ENCODE peak calls at places on chromosomes 2 and 18, in four cellular contexts. Y is A549, S is K562, B is HepG2. T is an unnamed sample.

GRCh38 chr2:241508240-241508509 is 209 bp downstream of the STK25 start:
- DNase-seq in Y (no peak), S (no peak), B (no peak), T (no peak)

GRCh38 chr2:148730085-148730484 is 85.5 kb downstream of the EPC2 start:
- DNase-seq in S (no peak), B (no peak), Y (no peak), T (no peak)

GRCh38 chr2:125037135-125037653 is 1012.1 kb downstream of the CNTNAP5 start:
- DNase-seq in Y (no peak), S (no peak), B (no peak), T (no peak)

GRCh38 chr2:65429799-65430514 is 2.4 kb downstream of the SPRED2 start:
- DNase-seq in B (no peak), S (no peak), Y (no peak), T (no peak)

GRCh38 chr2:9720352-9721093 is 89.7 kb upstream of the YWHAQ start:
- DNase-seq in B (no peak), Y (no peak), S (no peak), T (no peak)

GRCh38 chr18:57833441-57834101 is 30.5 kb upstream of the ATP8B1 start:
- DNase-seq in S (peak), B (peak), Y (no peak), T (no peak)

GRCh38 chr2:182730486-182730885 is 14.4 kb downstream of the DNAJC10 start:
- DNase-seq in Y (no peak), B (no peak), S (no peak), T (no peak)

GRCh38 chr2:238053195-238053776 is 7.5 kb upstream of the SCLY start:
- DNase-seq in B (no peak), Y (no peak), S (peak), T (no peak)

GRCh38 chr18:61992285-61992684 is 99.5 kb upstream of the RNF152 start:
- DNase-seq in Y (no peak), B (peak), S (no peak), T (no peak)

GRCh38 chr2:241853651-241854341 is 4.9 kb downstream of the PDCD1 start:
- DNase-seq in Y (no peak), B (no peak), S (no peak), T (no peak)

GRCh38 chr2:231386446-231386845 is 9.1 kb upstream of the B3GNT7 start:
- DNase-seq in Y (no peak), S (no peak), B (no peak), T (no peak)

GRCh38 chr18:79503406-79503805 is 107.7 kb downstream of the NFATC1 start:
- DNase-seq in B (no peak), Y (no peak), S (no peak), T (no peak)

GRCh38 chr2:45781464-45781811 is 130.0 kb downstream of the PRKCE start:
- DNase-seq in B (no peak), Y (no peak), S (no peak), T (no peak)

GRCh38 chr18:2425426-2426317 is 145.6 kb downstream of the METTL4 start:
- DNase-seq in Y (no peak), B (no peak), S (no peak), T (no peak)

GRCh38 chr18:55251186-55251995 is 292.1 kb upstream of the CCDC68 start:
- DNase-seq in B (no peak), Y (no peak), S (no peak), T (no peak)

GRCh38 chr2:108354171-108354570 is 23.6 kb upstream of the SULT1C4 start:
- DNase-seq in Y (no peak), S (no peak), B (no peak), T (no peak)

GRCh38 chr2:110101280-110101844 is 14.3 kb downstream of the MALL start:
- DNase-seq in B (peak), S (peak), Y (peak), T (peak)
- TF ChIP-seq RNF2 in B (no peak), S (no peak), Y (no peak), T (no peak)

GRCh38 chr18:76757925-76758324 is 64.4 kb upstream of the ZNF236 start:
- DNase-seq in B (no peak), S (no peak), Y (no peak), T (no peak)

GRCh38 chr18:76759056-76759455 is 63.3 kb upstream of the ZNF236 start:
- DNase-seq in B (no peak), Y (no peak), S (no peak), T (no peak)

GRCh38 chr18:76757343-76757742 is 65.0 kb upstream of the ZNF236 start:
- DNase-seq in Y (no peak), S (no peak), B (no peak), T (no peak)

GRCh38 chr18:76754381-76754780 is 68.0 kb upstream of the ZNF236 start:
- DNase-seq in Y (no peak), S (no peak), B (peak), T (no peak)

GRCh38 chr18:76756491-76757288 is 65.7 kb upstream of the ZNF236 start:
- DNase-seq in B (peak), S (peak), Y (no peak), T (no peak)
- TF ChIP-seq RNF2 in B (no peak), S (no peak), Y (no peak), T (no peak)

DNA sequence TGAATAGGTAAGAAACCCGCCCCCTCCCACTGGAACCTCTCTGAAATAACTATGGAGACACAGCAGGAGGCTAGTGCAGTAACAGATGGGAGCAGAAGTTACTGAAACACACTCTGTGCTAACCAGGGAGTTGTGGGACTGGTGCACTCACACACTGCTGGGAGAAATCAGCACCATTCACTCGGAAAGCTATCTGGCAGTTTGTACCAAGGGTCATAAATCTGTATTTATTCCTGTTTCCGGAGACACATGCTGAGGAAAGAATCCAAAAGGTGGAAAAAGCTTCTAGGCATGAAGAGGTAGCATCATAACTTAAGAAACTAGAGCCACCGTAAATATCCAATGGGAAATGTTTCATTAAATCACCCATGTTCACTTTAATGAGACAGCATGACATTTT is 39.9 kb downstream of the TGFA start:
- DNase-seq in Y (no peak), S (no peak), B (no peak), T (no peak)
- TF ChIP-seq RNF2 in Y (no peak), S (no peak), B (no peak), T (no peak)

DNA sequence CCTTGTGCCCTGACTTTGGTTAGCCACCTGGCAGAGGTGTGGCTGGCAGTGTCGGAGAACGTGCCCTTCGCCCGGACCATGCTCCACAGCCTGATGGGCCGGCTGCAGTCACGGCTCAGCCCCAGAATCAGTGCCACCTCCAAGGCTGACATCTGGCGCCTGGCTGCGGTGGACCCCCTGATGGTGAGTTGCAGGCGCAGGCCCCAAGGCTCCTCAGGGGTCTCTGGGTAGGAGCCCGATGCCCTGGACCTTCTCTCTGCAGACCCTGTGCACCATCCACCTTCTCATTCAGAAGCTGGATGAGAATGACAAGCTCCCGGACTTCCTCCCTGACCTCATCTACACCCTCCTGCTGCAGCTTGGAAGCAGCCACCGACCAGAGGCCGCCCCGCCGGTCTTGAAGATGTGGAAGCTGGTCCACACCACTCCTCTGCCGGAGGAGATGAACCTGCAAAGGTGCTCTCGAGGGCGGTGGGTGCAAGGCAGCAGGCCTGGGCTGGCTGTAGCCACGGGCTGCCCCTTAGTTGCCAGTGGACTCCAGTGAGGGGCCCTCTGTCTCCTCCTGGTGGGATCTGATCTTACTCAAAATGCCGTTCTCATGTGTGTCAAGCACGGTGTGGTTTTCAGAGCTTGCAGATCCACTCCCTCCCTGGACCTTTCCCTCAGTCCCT is 32.1 kb downstream of the HJURP start:
- DNase-seq in B (no peak), S (no peak), Y (no peak), T (no peak)
- TF ChIP-seq RNF2 in B (no peak), S (no peak), Y (no peak), T (no peak)

DNA sequence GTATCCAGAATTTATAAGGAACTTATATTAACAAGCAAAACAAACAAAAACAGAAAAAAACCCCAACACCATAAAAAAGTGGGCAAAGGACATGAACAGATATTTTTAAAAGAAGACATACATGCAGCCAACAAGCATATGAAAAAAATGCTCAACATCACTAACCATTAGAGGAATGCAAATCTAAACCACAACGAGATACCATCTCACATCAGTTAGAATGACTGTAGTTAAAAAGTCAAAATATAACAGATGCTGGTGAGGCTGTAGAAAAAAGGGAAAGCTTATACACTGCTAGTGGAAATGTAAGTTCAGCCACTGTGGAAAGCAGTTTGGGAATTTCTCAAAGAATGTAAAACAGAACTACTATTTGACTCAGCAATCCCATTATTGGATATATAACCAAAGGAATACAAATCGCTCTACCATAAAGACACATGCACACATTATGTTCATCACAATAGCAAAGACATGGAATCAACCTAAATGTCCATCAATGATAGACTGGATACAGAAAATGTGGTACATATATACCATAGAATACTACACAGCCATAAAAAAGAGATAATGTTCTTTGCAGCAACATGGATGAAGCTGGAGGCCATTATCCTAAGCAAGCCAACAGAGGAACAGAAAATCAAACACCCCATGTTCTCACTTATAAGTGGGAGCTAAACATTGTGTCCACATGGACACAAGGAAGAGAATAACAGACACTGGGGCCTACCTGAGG is 25.3 kb downstream of the PREPL start:
- DNase-seq in Y (no peak), S (no peak), B (no peak), T (no peak)
- TF ChIP-seq RNF2 in Y (no peak), S (no peak), B (no peak), T (no peak)

GRCh38 chr2:106127282-106127771 is 66.8 kb downstream of the UXS1 start:
- DNase-seq in S (no peak), Y (no peak), B (peak), T (no peak)
- TF ChIP-seq RNF2 in S (no peak), Y (no peak), B (no peak), T (no peak)

GRCh38 chr2:212728717-212729116 is 190.1 kb upstream of the ERBB4 start:
- DNase-seq in S (no peak), Y (no peak), B (no peak), T (no peak)

GRCh38 chr2:212723226-212723625 is 184.6 kb upstream of the ERBB4 start:
- DNase-seq in S (no peak), Y (no peak), B (no peak), T (no peak)

GRCh38 chr2:212725180-212725579 is 186.6 kb upstream of the ERBB4 start:
- DNase-seq in B (no peak), Y (no peak), S (no peak), T (no peak)

GRCh38 chr2:212727751-212728150 is 189.1 kb upstream of the ERBB4 start:
- DNase-seq in Y (no peak), S (no peak), B (no peak), T (no peak)

DNA sequence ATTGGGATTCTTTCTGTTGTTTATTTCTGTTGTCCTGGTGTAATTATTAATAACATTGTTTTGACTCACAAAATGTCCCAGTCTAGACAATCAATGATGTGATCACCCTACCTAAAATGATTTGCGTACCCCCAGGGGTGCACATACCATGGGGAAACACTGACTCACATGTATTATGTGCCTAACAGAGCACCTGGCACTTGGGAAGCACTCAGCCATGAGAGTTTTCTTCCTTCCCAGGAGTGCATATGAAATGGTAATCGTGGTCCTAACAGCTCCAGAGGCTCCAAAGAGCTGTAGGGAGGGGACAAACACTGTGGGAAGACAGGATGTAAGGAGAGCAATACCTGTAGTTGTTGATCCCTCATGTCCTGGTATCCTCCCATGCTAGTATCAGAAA is 187.8 kb upstream of the ERBB4 start:
- DNase-seq in S (no peak), Y (no peak), B (no peak), T (peak)
- TF ChIP-seq RNF2 in S (no peak), Y (no peak), B (no peak), T (no peak)

DNA sequence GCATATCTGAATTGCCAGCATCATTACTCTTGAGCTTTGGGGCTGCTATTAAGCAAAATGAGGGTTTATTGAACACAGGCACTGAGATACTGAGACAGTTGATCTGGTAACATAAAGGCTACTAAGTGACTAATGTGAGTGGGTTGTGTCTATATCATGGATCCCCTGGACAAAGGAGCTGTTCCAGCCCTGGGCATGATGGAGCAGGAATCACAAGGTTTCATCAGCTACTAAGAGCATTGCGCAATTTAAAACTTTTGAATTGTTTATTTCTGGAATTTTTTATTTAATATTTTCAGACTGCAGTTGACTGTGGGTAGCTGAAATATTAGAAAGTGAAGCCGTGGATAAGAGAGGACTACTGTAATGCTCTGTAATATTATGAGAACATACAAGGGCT is 73.5 kb downstream of the MGAT5 start:
- DNase-seq in B (no peak), Y (no peak), S (no peak), T (no peak)
- TF ChIP-seq RNF2 in B (no peak), Y (no peak), S (no peak), T (no peak)

GRCh38 chr2:152717242-152718046 is at the start of gene PRPF40A:
- DNase-seq in Y (peak), B (peak), S (peak), T (peak)

GRCh38 chr2:152716805-152717241 is 438 bp downstream of the PRPF40A start:
- DNase-seq in B (peak), Y (peak), S (peak), T (peak)

GRCh38 chr2:152718047-152718908 is at the start of gene ARL6IP6:
- DNase-seq in B (peak), Y (peak), S (peak), T (peak)

GRCh38 chr2:152715112-152715511 is 2.1 kb downstream of the PRPF40A start:
- DNase-seq in S (no peak), B (no peak), Y (no peak), T (no peak)

DNA sequence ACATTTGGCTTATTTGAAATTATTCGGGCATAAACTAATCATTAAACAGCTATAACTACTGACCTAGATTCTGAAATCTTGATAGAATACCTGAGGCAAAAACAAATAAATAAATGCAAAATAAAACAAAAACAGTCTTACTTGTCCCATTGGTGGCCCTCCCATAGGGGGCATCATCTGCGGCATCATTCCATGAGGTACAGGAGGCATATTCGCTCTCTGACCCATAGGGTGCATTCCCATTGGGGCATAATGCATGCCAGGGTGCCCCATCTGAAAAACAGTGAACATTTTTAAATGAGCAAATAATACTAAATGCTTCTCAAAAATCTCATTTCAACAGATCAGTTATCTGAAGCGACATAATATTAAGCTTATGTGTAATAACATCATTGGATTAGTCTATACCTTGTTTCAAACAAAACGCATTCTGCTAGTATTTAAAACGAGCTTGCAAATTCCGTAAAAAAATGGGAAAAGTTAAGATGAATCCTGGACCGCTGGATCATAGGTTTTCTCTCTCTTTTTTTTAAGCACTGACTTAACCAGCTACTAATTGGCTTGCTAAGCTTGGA is 1.3 kb downstream of the PRPF40A start:
- DNase-seq in B (peak), Y (peak), S (peak), T (peak)
- TF ChIP-seq RNF2 in B (no peak), Y (no peak), S (no peak), T (no peak)

GRCh38 chr18:35771172-35771571 is 189.6 kb downstream of the GALNT1 start:
- DNase-seq in S (no peak), B (no peak), Y (no peak), T (no peak)
- TF ChIP-seq RNF2 in S (no peak), B (no peak), Y (no peak), T (no peak)

T was measured in H1.